ENCODE peak calls at places on chromosomes 7 and 10, in seven cellular contexts. T is NCI-H2171 treated with DMSO at 0.1 percent for 48 hours; H is GOT3; M is fibroblast of lung; E is stimulated activated CD4-positive, alpha-beta T cell treated with anti-CD3 and anti-CD28 coated beads, Interleukin-2, amount 100 ng/mL, for 24 hours; X is NCI-H524; Z is DND-41. I is an unnamed sample.

GRCh38 chr7:129144834-129145668 is 544 bp downstream of the TSPAN33 start:
- DNase-seq in T (no peak), H (no peak), M (no peak), E (peak), X (no peak), Z (peak), I (no peak)

GRCh38 chr7:87318741-87319140 is 26.7 kb upstream of the CROT start:
- DNase-seq in T (peak), H (no peak), M (no peak), E (no peak), X (peak), Z (no peak), I (no peak)

GRCh38 chr10:127576011-127576410 is 26.9 kb downstream of the NPS start:
- DNase-seq in T (no peak), H (no peak), M (no peak), E (no peak), X (no peak), Z (no peak), I (no peak)

GRCh38 chr10:99619090-99619800 is 994 bp downstream of the SLC25A28 start:
- DNase-seq in T (no peak), H (no peak), M (peak), E (no peak), X (no peak), Z (no peak), I (peak)

GRCh38 chr10:122939819-122940543 is 14.0 kb downstream of the C10orf88 start:
- DNase-seq in T (no peak), H (no peak), M (peak), E (no peak), X (no peak), Z (no peak), I (peak)

GRCh38 chr10:61642692-61643091 is 20.0 kb upstream of the CABCOCO1 start:
- DNase-seq in T (no peak), H (no peak), M (peak), E (no peak), X (no peak), Z (no peak), I (peak)

GRCh38 chr10:28077889-28078288 is 79.0 kb upstream of the ODAD2 start:
- DNase-seq in T (no peak), H (no peak), M (no peak), E (no peak), X (no peak), Z (no peak), I (peak)

GRCh38 chr10:43809211-43809930 is 160.7 kb upstream of the ZNF32 start:
- DNase-seq in T (no peak), H (peak), M (peak), E (no peak), X (no peak), Z (no peak), I (peak)

GRCh38 chr10:81367132-81367531 is 507.9 kb upstream of the NRG3 start:
- DNase-seq in T (no peak), H (no peak), M (no peak), E (no peak), X (no peak), Z (no peak), I (no peak)

GRCh38 chr7:114760477-114760876 is 161.4 kb upstream of the MDFIC start:
- DNase-seq in T (no peak), H (no peak), M (no peak), E (no peak), X (no peak), Z (no peak), I (no peak)

GRCh38 chr10:5163487-5163886 is 21.5 kb downstream of the AKR1C8 start:
- DNase-seq in T (no peak), H (no peak), M (no peak), E (no peak), X (no peak), Z (no peak), I (no peak)

GRCh38 chr10:122981066-122981464 is 864 bp downstream of the PSTK start:
- DNase-seq in T (no peak), H (no peak), M (peak), E (no peak), X (no peak), Z (peak), I (peak)

GRCh38 chr7:13872751-13873150 is 116.7 kb downstream of the ETV1 start:
- DNase-seq in T (no peak), H (no peak), M (no peak), E (no peak), X (no peak), Z (no peak), I (no peak)

GRCh38 chr7:31550432-31550831 is 36.5 kb downstream of the ITPRID1 start:
- DNase-seq in T (no peak), H (no peak), M (no peak), E (no peak), X (no peak), Z (no peak), I (no peak)

GRCh38 chr10:62036186-62037081 is 134.9 kb downstream of the ARID5B start:
- DNase-seq in T (peak), H (no peak), M (no peak), E (no peak), X (no peak), Z (no peak), I (no peak)

GRCh38 chr7:1526271-1526754 is 4.2 kb upstream of the MAFK start:
- DNase-seq in T (no peak), H (no peak), M (no peak), E (no peak), X (no peak), Z (no peak), I (peak)

GRCh38 chr7:131365876-131366275 is 38.2 kb downstream of the MKLN1 start:
- DNase-seq in T (no peak), H (no peak), M (peak), E (no peak), X (no peak), Z (no peak), I (peak)

GRCh38 chr10:93166116-93166515 is 92.4 kb downstream of the CYP26A1 start:
- DNase-seq in T (no peak), H (no peak), M (no peak), E (no peak), X (no peak), Z (no peak), I (no peak)

GRCh38 chr7:12638851-12639467 is 48.5 kb upstream of the ARL4A start:
- DNase-seq in T (peak), H (no peak), M (peak), E (no peak), X (no peak), Z (no peak), I (peak)

GRCh38 chr7:47601119-47601880 is 19.4 kb upstream of the TNS3 start:
- DNase-seq in T (no peak), H (no peak), M (peak), E (no peak), X (no peak), Z (no peak), I (peak)

GRCh38 chr10:116875897-116876296 is 26.6 kb downstream of the ENO4 start:
- DNase-seq in T (no peak), H (no peak), M (no peak), E (no peak), X (no peak), Z (no peak), I (no peak)

GRCh38 chr7:1576521-1577253 is 6.9 kb upstream of the PSMG3 start:
- DNase-seq in T (no peak), H (no peak), M (no peak), E (no peak), X (no peak), Z (no peak), I (no peak)

GRCh38 chr7:151608031-151608551 is 88.4 kb upstream of the RHEB start:
- DNase-seq in T (no peak), H (no peak), M (no peak), E (no peak), X (peak), Z (no peak), I (no peak)

GRCh38 chr10:105259201-105259600 is 618.1 kb downstream of the SORCS3 start:
- DNase-seq in T (no peak), H (no peak), M (no peak), E (no peak), X (no peak), Z (no peak), I (no peak)

GRCh38 chr7:116341222-116341907 is 131.0 kb downstream of the TES start:
- DNase-seq in T (no peak), H (no peak), M (peak), E (no peak), X (no peak), Z (no peak), I (no peak)

GRCh38 chr7:103944230-103944900 is 45.1 kb downstream of the RELN start:
- DNase-seq in T (peak), H (no peak), M (peak), E (no peak), X (no peak), Z (no peak), I (no peak)

GRCh38 chr10:86364551-86365345 is 1.8 kb downstream of the GRID1 start:
- DNase-seq in T (no peak), H (no peak), M (no peak), E (no peak), X (no peak), Z (no peak), I (no peak)

GRCh38 chr10:69375307-69376151 is 41.2 kb downstream of the TACR2 start:
- DNase-seq in T (peak), H (no peak), M (peak), E (no peak), X (peak), Z (no peak), I (no peak)

GRCh38 chr7:121159553-121159952 is 169.2 kb upstream of the WNT16 start:
- DNase-seq in T (no peak), H (no peak), M (no peak), E (no peak), X (no peak), Z (no peak), I (no peak)